ENCODE peak calls at places on chromosomes 6 and 20, in four cellular contexts. V is K562, J is GM12891, H is GM12878. Y is an unnamed sample.

GRCh38 chr6:111228094-111228493 is 140.8 kb downstream of the SLC16A10 start:
- DNase-seq in J (no peak), H (no peak), V (no peak), Y (no peak)

GRCh38 chr20:45404438-45404837 is 3.7 kb upstream of the DBNDD2 start:
- DNase-seq in V (no peak), H (no peak), J (no peak), Y (no peak)

GRCh38 chr20:24755411-24755922 is 193.6 kb upstream of the CST7 start:
- DNase-seq in J (no peak), V (no peak), H (no peak), Y (no peak)

GRCh38 chr20:51004305-51004727 is 18.6 kb downstream of the KCNG1 start:
- DNase-seq in V (no peak), H (no peak), J (no peak), Y (no peak)

GRCh38 chr20:34771680-34772081 is 53.8 kb downstream of the NCOA6 start:
- DNase-seq in H (no peak), V (no peak), J (no peak), Y (no peak)

GRCh38 chr6:142846883-142847287 is 98.1 kb downstream of the HIVEP2 start:
- DNase-seq in J (no peak), V (no peak), H (no peak), Y (no peak)

GRCh38 chr20:23047738-23048214 is 1.7 kb downstream of the THBD start:
- DNase-seq in J (no peak), H (no peak), V (no peak), Y (no peak)

GRCh38 chr6:128696651-128697391 is 176.4 kb upstream of the PTPRK start:
- DNase-seq in H (no peak), J (no peak), V (no peak), Y (no peak)

GRCh38 chr6:15431762-15432495 is 186.1 kb downstream of the JARID2 start:
- DNase-seq in V (no peak), H (no peak), J (no peak), Y (no peak)

DNA sequence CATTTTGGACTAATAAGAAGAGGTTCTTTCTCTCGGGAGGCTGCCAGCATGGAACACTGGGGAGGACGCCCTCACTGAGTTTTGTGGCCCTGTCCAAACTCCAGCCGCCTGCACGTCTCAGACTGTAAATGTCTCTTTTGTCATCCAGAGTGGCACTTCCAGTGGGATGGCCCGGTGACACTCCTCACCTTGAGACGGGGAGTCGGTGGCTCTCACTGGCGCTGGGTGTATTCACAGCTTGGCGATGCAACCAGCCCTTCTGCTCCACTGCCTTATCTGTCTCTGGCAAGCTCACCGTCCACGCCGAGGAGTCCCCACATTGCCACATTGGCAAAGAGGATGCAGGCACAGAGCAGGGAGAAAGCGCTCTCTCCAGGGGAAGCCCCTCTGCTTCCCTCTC is 245.4 kb downstream of the SMOC2 start:
- DNase-seq in J (no peak), V (no peak), H (no peak), Y (no peak)
- TF ChIP-seq SPI1 in J (no peak), V (no peak), H (no peak), Y (no peak)

GRCh38 chr6:52103661-52104060 is 16.2 kb upstream of the PKHD1 start:
- DNase-seq in V (no peak), H (no peak), J (no peak), Y (no peak)

GRCh38 chr6:52104979-52105378 is 17.6 kb upstream of the PKHD1 start:
- DNase-seq in H (no peak), V (no peak), J (no peak), Y (no peak)

GRCh38 chr6:52109073-52109635 is 21.7 kb upstream of the PKHD1 start:
- DNase-seq in J (no peak), V (no peak), H (no peak), Y (no peak)

GRCh38 chr6:52106994-52107393 is 19.6 kb upstream of the PKHD1 start:
- DNase-seq in H (no peak), J (no peak), V (no peak), Y (no peak)

DNA sequence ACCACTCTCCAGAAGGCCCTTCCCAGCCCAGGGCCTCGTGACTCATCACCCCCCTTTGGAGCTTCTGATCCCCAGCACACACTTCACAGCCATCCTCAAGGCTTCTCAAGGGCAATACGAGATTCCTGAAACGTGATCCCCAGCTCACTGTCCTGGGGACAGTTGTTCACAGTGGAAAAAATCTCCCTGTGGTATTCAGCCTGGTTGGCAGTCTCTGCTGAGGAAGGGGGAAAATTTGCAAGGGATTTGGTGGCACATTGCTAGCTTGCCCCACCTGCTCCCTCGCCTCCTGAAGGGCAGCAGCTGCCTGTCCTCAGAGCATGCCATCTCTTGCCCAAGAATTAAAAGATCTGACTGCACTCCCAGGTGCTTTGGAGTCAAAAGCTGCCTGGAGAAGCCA is 20.7 kb upstream of the PKHD1 start:
- DNase-seq in H (no peak), J (no peak), V (no peak), Y (no peak)
- TF ChIP-seq SPI1 in H (no peak), J (no peak), V (no peak), Y (no peak)

GRCh38 chr20:10006461-10006860 is 28.3 kb upstream of the ANKEF1 start:
- DNase-seq in V (no peak), J (no peak), H (no peak), Y (no peak)
- TF ChIP-seq SPI1 in V (no peak), J (no peak), H (no peak), Y (no peak)

GRCh38 chr6:42506070-42506469 is 54.3 kb upstream of the TRERF1 start:
- DNase-seq in H (no peak), V (no peak), J (no peak), Y (no peak)
- TF ChIP-seq SPI1 in H (no peak), V (no peak), J (no peak), Y (no peak)

GRCh38 chr6:11675610-11676009 is 103.0 kb downstream of the ADTRP start:
- DNase-seq in J (no peak), H (no peak), V (no peak), Y (no peak)
- TF ChIP-seq SPI1 in J (no peak), H (no peak), V (no peak), Y (no peak)

Y was measured in HL-60.